ENCODE peak calls at places on chromosome 4, in six cellular contexts. Q is IMR-90, D is neuronal stem cell, X is mesenchymal stem cell, K is H9, S is H1. H is an unnamed sample.

GRCh38 chr4:65661469-65661868 is 8.8 kb downstream of the EPHA5 start:
- DNase-seq in S (no peak), D (no peak), X (no peak), Q (no peak), K (peak; percentile 31), H (no peak)

GRCh38 chr4:153403761-153404160 is 59.3 kb downstream of the MND1 start:
- DNase-seq in K (no peak), S (no peak), Q (peak; percentile 21), X (peak; percentile 43), D (no peak), H (no peak)

GRCh38 chr4:21885770-21886169 is 62.8 kb downstream of the KCNIP4 start:
- DNase-seq in X (no peak), K (no peak), Q (no peak), D (no peak), S (no peak), H (no peak)

GRCh38 chr4:43047044-43047443 is 154.5 kb downstream of the GRXCR1 start:
- DNase-seq in S (no peak), K (no peak), X (no peak), D (no peak), Q (no peak), H (no peak)

GRCh38 chr4:111187108-111187507 is 564.2 kb upstream of the PITX2 start:
- DNase-seq in K (no peak), S (no peak), Q (no peak), D (no peak), X (no peak), H (no peak)

GRCh38 chr4:48939785-48940184 is 33.2 kb upstream of the OCIAD2 start:
- DNase-seq in X (peak; percentile 22), K (no peak), Q (peak; percentile 82), D (no peak), S (no peak), H (peak; percentile 68)

GRCh38 chr4:168484626-168485025 is 4.3 kb upstream of the DDX60L start:
- DNase-seq in S (no peak), D (no peak), X (peak; percentile 77), Q (peak; percentile 91), K (no peak), H (no peak)

GRCh38 chr4:28443786-28444412 is 1583.3 kb downstream of the STIM2 start:
- DNase-seq in X (no peak), K (peak; percentile 65), Q (peak; percentile 15), S (peak; percentile 15), D (no peak), H (peak; percentile 82)

GRCh38 chr4:157221895-157222763 is 1.6 kb downstream of the GRIA2 start:
- DNase-seq in X (no peak), D (peak; percentile 62), S (no peak), Q (no peak), K (peak; percentile 71), H (peak; percentile 78)

GRCh38 chr4:142840516-142841123 is 5.5 kb downstream of the INPP4B start:
- DNase-seq in D (no peak), X (peak; percentile 37), S (no peak), K (no peak), Q (peak; percentile 68), H (peak; percentile 32)

GRCh38 chr4:73675623-73676022 is 55.4 kb upstream of the RASSF6 start:
- DNase-seq in K (no peak), X (no peak), Q (no peak), D (no peak), S (no peak), H (no peak)

GRCh38 chr4:116811730-116812129 is 273.6 kb downstream of the TRAM1L1 start:
- DNase-seq in S (no peak), D (no peak), X (no peak), Q (no peak), K (no peak), H (no peak)

GRCh38 chr4:83238849-83239248 is 45.7 kb downstream of the COQ2 start:
- DNase-seq in K (no peak), D (no peak), X (no peak), S (no peak), Q (no peak), H (no peak)

GRCh38 chr4:176236909-176237308 is 32.1 kb downstream of the ASB5 start:
- DNase-seq in X (peak; percentile 30), S (no peak), K (no peak), Q (peak; percentile 80), D (no peak), H (no peak)

GRCh38 chr4:105186701-105187158 is 40.1 kb downstream of the TET2 start:
- DNase-seq in Q (peak; percentile 78), K (no peak), D (no peak), S (no peak), X (peak; percentile 43), H (no peak)

GRCh38 chr4:41881931-41882621 is 53.2 kb upstream of the TMEM33 start:
- DNase-seq in Q (no peak), S (no peak), K (peak; percentile 41), D (no peak), X (no peak), H (peak; percentile 14)

GRCh38 chr4:1686440-1687036 is 2.4 kb upstream of the FAM53A start:
- DNase-seq in D (no peak), S (no peak), Q (no peak), K (no peak), X (no peak), H (no peak)

GRCh38 chr4:72875545-72875944 is 194.0 kb downstream of the COX18 start:
- DNase-seq in D (no peak), S (no peak), Q (no peak), X (no peak), K (no peak), H (no peak)

GRCh38 chr4:26892480-26893150 is 32.0 kb downstream of the STIM2 start:
- DNase-seq in X (no peak), K (no peak), Q (no peak), S (no peak), D (no peak), H (no peak)

GRCh38 chr4:117577686-117578085 is 456.6 kb upstream of the NDST3 start:
- DNase-seq in K (no peak), S (no peak), D (no peak), X (peak; percentile 33), Q (no peak), H (peak; percentile 64)

GRCh38 chr4:105243446-105243845 is 96.8 kb downstream of the TET2 start:
- DNase-seq in D (no peak), Q (no peak), X (no peak), K (no peak), S (no peak), H (no peak)

GRCh38 chr4:85039526-85039925 is 73.0 kb upstream of the WDFY3 start:
- DNase-seq in K (no peak), S (no peak), Q (peak; percentile 47), X (peak; percentile 75), D (no peak), H (no peak)

GRCh38 chr4:123421227-123421941 is 24.8 kb downstream of the SPRY1 start:
- DNase-seq in S (no peak), K (no peak), Q (peak; percentile 74), D (no peak), X (peak; percentile 79), H (no peak)

GRCh38 chr4:122764071-122764807 is 31.7 kb downstream of the BBS12 start:
- DNase-seq in Q (peak; percentile 75), K (no peak), D (no peak), S (no peak), X (peak; percentile 62), H (no peak)

GRCh38 chr4:73583661-73584060 is 36.6 kb downstream of the RASSF6 start:
- DNase-seq in D (no peak), K (peak; percentile 39), X (no peak), S (no peak), Q (no peak), H (peak; percentile 30)

GRCh38 chr4:174757736-174758135 is 71.3 kb downstream of the GLRA3 start:
- DNase-seq in K (peak; percentile 42), S (no peak), D (no peak), X (no peak), Q (no peak), H (peak; percentile 86)

GRCh38 chr4:71841336-71841735 is 57.5 kb upstream of the GC start:
- DNase-seq in X (peak; percentile 19), S (no peak), K (no peak), D (no peak), Q (no peak), H (no peak)

GRCh38 chr4:85370400-85371032 is 104.4 kb upstream of the ARHGAP24 start:
- DNase-seq in Q (peak; percentile 18), X (peak; percentile 65), K (peak; percentile 49), D (peak; percentile 41), S (peak; percentile 7), H (peak; percentile 79)

DNA sequence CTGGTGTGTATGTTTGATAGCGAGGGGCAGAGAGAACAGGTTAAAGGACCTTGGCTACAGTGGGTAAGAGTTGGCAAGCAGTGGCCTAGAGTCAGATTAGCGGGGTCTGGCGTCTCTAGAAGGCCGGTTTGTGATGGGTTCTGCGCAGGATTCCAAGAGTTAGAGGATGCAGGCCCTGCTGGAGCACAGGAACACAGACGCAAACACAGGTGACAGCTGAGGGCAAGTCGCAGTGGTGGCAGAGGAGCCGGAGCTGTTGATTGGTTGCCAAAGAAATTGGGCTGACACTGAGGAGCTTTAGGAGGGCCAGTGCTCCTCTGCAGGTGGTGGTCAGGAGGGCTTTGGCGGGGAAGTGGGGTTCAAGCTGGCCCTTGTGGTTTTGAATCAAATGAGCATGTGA is 3.8 kb downstream of the TADA2B start:
- DNase-seq in K (no peak), X (no peak), Q (no peak), S (no peak), D (no peak), H (no peak)
- H2BK15ac ChIP-seq in K (no peak overlapping the region), X (no peak overlapping the region), Q (no peak overlapping the region), S (peak overlapping the region; percentile 46), D (no peak overlapping the region), H (no peak overlapping the region)

GRCh38 chr4:173420821-173421220 is 21.9 kb upstream of the SCRG1 start:
- DNase-seq in K (no peak), S (no peak), Q (no peak), X (no peak), D (no peak), H (no peak)

GRCh38 chr4:173424899-173425805 is 26.2 kb upstream of the SCRG1 start:
- DNase-seq in S (no peak), Q (peak; percentile 70), X (peak; percentile 68), K (no peak), D (no peak), H (no peak)

GRCh38 chr4:173420324-173420752 is 21.4 kb upstream of the SCRG1 start:
- DNase-seq in Q (peak; percentile 28), D (no peak), S (no peak), X (peak; percentile 56), K (no peak), H (no peak)

GRCh38 chr4:173426064-173426463 is 27.1 kb upstream of the SCRG1 start:
- DNase-seq in S (no peak), D (no peak), Q (no peak), K (no peak), X (no peak), H (no peak)
- H2BK15ac ChIP-seq in S (no peak overlapping the region), D (no peak overlapping the region), Q (no peak overlapping the region), K (no peak overlapping the region), X (no peak overlapping the region), H (no peak overlapping the region)

GRCh38 chr4:144816668-144817067 is 170.7 kb downstream of the HHIP start:
- DNase-seq in S (no peak), K (no peak), Q (no peak), D (no peak), X (no peak), H (no peak)
- H2BK15ac ChIP-seq in S (no peak overlapping the region), K (no peak overlapping the region), Q (no peak overlapping the region), D (no peak overlapping the region), X (no peak overlapping the region), H (no peak overlapping the region)

DNA sequence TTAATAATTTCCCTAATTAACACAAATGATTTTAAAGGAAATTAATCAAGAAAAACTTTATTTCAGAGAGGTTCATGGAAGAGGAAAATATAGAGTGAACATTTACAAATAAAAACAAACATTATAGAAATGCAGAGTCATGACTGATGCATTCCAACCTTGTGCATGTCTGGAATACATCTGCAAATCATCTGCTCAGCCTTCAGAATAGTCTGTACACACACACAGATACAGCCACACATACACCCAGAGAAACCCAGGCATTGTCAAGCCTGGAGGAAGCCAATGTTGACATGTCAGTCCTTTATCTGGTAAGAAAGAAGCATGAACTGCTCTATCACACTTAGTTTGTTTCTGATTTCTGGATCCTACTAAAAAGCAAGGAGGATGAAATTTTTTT is 61.3 kb upstream of the NFKB1 start:
- DNase-seq in D (no peak), Q (peak; percentile 84), X (peak; percentile 89), K (no peak), S (no peak), H (no peak)
- H2BK15ac ChIP-seq in D (no peak overlapping the region), Q (peak overlapping the region; percentile 45), X (no peak overlapping the region), K (no peak overlapping the region), S (no peak overlapping the region), H (no peak overlapping the region)